ENCODE peak calls at places on chromosomes 6 and 20, in nine cellular contexts. U is HepG2, W is NB4, S is WTC11, F is H1, P is SK-N-SH, J is GM12878, K is HCT116, D is K562. A is an unnamed sample.
A peak's percentile ranks its signal among the peaks of the same experiment; 100 is the strongest.

GRCh38 chr6:6008648-6009421 is 2.1 kb upstream of the NRN1 start:
- DNase-seq in U (peak; percentile 23), W (peak; percentile 88), S (peak; percentile 83), F (no peak), P (peak; percentile 98), J (peak; percentile 36), K (peak; percentile 36), D (peak; percentile 78), A (peak; percentile 86)

GRCh38 chr6:33344771-33345697 is 27.5 kb upstream of the ZBTB22 start:
- DNase-seq in U (peak; percentile 69), W (peak; percentile 80), S (peak; percentile 47), F (no peak), P (peak; percentile 68), J (peak; percentile 58), K (peak; percentile 74), D (peak; percentile 93), A (peak; percentile 84)

GRCh38 chr6:165426892-165427291 is 117.5 kb upstream of the C6orf118 start:
- DNase-seq in U (no peak), W (no peak), S (no peak), F (no peak), P (no peak), J (no peak), K (no peak), D (no peak), A (no peak)

GRCh38 chr6:107956586-107957164 is 1.3 kb downstream of the SEC63 start:
- DNase-seq in U (no peak), W (peak; percentile 85), S (no peak), F (no peak), P (peak; percentile 38), J (no peak), K (no peak), D (peak; percentile 34), A (no peak)

GRCh38 chr6:169990095-169991030 is 238.9 kb downstream of the ERMARD start:
- DNase-seq in U (no peak), W (peak; percentile 90), S (no peak), F (no peak), P (no peak), J (no peak), K (no peak), D (peak; percentile 15), A (peak; percentile 26)

GRCh38 chr20:54122681-54123586 is 50.9 kb downstream of the CYP24A1 start:
- DNase-seq in U (peak; percentile 91), W (no peak), S (no peak), F (no peak), P (no peak), J (no peak), K (no peak), D (no peak), A (no peak)

GRCh38 chr6:132959927-132960326 is 145.6 kb downstream of the RPS12 start:
- DNase-seq in U (no peak), W (no peak), S (no peak), F (no peak), P (no peak), J (no peak), K (no peak), D (no peak), A (no peak)

GRCh38 chr20:31706607-31707257 is 15.9 kb downstream of the BCL2L1 start:
- DNase-seq in U (peak; percentile 97), W (peak; percentile 44), S (no peak), F (no peak), P (no peak), J (no peak), K (no peak), D (peak; percentile 92), A (no peak)

GRCh38 chr20:41176711-41177552 is 39.6 kb downstream of the PLCG1 start:
- DNase-seq in U (no peak), W (no peak), S (peak; percentile 7), F (no peak), P (no peak), J (no peak), K (no peak), D (no peak), A (no peak)

GRCh38 chr6:115524821-115525220 is 535.9 kb downstream of the FRK start:
- DNase-seq in U (no peak), W (no peak), S (no peak), F (no peak), P (no peak), J (no peak), K (no peak), D (no peak), A (no peak)

GRCh38 chr6:168150551-168151444 is 71.8 kb upstream of the FRMD1 start:
- DNase-seq in U (no peak), W (no peak), S (peak; percentile 43), F (no peak), P (peak; percentile 75), J (no peak), K (no peak), D (no peak), A (no peak)

GRCh38 chr20:47102629-47103028 is 208.0 kb downstream of the EYA2 start:
- DNase-seq in U (no peak), W (no peak), S (no peak), F (no peak), P (no peak), J (no peak), K (no peak), D (no peak), A (no peak)

GRCh38 chr6:158006821-158007570 is 25.3 kb downstream of the SYNJ2 start:
- DNase-seq in U (no peak), W (no peak), S (no peak), F (no peak), P (no peak), J (no peak), K (no peak), D (no peak), A (no peak)

GRCh38 chr20:47141350-47141921 is 215.1 kb downstream of the ZMYND8 start:
- DNase-seq in U (no peak), W (no peak), S (no peak), F (no peak), P (no peak), J (no peak), K (no peak), D (no peak), A (no peak)

GRCh38 chr6:167481527-167481926 is 156.6 kb downstream of the TTLL2 start:
- DNase-seq in U (no peak), W (no peak), S (no peak), F (no peak), P (no peak), J (no peak), K (no peak), D (no peak), A (peak; percentile 49)

GRCh38 chr20:19735446-19735845 is 22.6 kb upstream of the RIN2 start:
- DNase-seq in U (peak; percentile 48), W (peak; percentile 95), S (no peak), F (no peak), P (peak; percentile 45), J (peak; percentile 3), K (peak; percentile 19), D (no peak), A (peak; percentile 94)

GRCh38 chr20:11411765-11412164 is 505.9 kb upstream of the BTBD3 start:
- DNase-seq in U (no peak), W (peak; percentile 4), S (peak; percentile 26), F (no peak), P (no peak), J (no peak), K (no peak), D (no peak), A (no peak)
- TF ChIP-seq MAX in U (no peak), W (no peak), S (no peak), F (no peak), P (no peak), J (no peak), K (no peak), D (no peak), A (no peak)

GRCh38 chr6:34928220-34928619 is 39.2 kb downstream of the ANKS1A start:
- DNase-seq in U (no peak), W (no peak), S (no peak), F (no peak), P (no peak), J (no peak), K (no peak), D (no peak), A (no peak)
- TF ChIP-seq MAX in U (no peak), W (no peak), S (no peak), F (no peak), P (no peak), J (no peak), K (no peak), D (no peak), A (no peak)

GRCh38 chr6:7541175-7542064 is at the start of gene DSP:
- DNase-seq in U (peak; percentile 96), W (peak; percentile 61), S (peak; percentile 72), F (peak; percentile 25), P (peak; percentile 36), J (no peak), K (peak; percentile 48), D (peak; percentile 25), A (peak; percentile 15)

GRCh38 chr6:7538484-7538883 is 3.0 kb upstream of the DSP start:
- DNase-seq in U (no peak), W (no peak), S (no peak), F (no peak), P (no peak), J (no peak), K (no peak), D (no peak), A (no peak)

GRCh38 chr6:7542065-7542877 is 800 bp downstream of the DSP start:
- DNase-seq in U (no peak), W (peak; percentile 51), S (peak; percentile 69), F (no peak), P (peak; percentile 50), J (no peak), K (no peak), D (no peak), A (peak; percentile 7)

GRCh38 chr6:7542878-7543394 is 1.5 kb downstream of the DSP start:
- DNase-seq in U (peak; percentile 93), W (peak; percentile 70), S (peak; percentile 68), F (peak; percentile 50), P (peak; percentile 42), J (no peak), K (peak; percentile 56), D (no peak), A (no peak)

DNA sequence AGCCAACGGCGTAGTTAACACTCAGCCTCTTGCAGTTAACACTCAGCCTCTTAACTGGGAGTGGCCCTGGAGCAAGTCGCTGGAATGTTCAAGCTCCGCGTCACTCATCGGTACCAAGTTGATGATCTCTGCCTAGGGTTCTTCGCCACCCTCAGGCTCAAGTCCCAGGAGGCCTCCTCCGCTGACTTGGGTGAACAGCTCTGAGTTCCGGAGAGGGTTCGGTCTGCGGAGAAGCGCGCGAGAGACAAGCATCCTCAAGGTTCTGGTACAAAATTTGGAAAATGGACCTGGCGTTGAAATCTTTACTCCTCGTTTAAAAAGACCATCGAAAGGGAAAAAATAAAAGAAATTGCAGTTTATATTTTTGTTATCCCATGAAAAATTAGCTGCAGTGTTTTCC is 876 bp upstream of the DSP start:
- DNase-seq in U (no peak), W (no peak), S (peak; percentile 41), F (no peak), P (peak; percentile 19), J (no peak), K (no peak), D (no peak), A (no peak)
- TF ChIP-seq MAX in U (no peak), W (no peak), S (no peak), F (no peak), P (no peak), J (no peak), K (no peak), D (no peak), A (no peak)

DNA sequence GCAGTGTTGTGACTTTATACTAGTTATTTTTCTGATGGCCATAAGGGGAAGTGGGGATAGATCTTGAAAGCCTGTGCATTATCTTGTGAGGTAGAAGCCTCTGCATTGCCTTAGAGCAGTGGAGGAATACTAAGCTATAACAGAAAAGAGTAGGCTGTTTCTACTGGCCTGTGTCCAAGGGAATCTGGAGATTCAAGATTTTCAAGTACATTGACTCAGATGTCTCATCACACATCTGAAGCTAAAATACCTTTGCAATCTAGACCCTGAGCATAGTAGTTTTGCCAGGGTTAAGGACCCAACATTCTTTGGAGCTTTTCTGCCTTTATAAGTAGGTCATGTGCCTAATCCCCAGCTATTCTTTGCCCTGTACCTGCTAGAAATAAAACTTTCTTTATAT is 272.3 kb downstream of the TENT5A start:
- DNase-seq in U (no peak), W (no peak), S (no peak), F (no peak), P (no peak), J (no peak), K (no peak), D (no peak), A (no peak)
- TF ChIP-seq MAX in U (no peak), W (no peak), S (no peak), F (no peak), P (no peak), J (no peak), K (no peak), D (no peak), A (no peak)